ENCODE peak calls at places on chromosomes 3 and 15, in five cellular contexts. X is psoas muscle, V is body of pancreas, L is foreskin fibroblast, Q is cardiac fibroblast. J is an unnamed sample.

GRCh38 chr3:37808656-37809055 is 53.0 kb upstream of the CTDSPL start:
- DNase-seq in X (no peak), V (no peak), L (no peak), Q (no peak), J (peak)

GRCh38 chr3:63364909-63365308 is 86.8 kb downstream of the SYNPR start:
- DNase-seq in X (no peak), V (no peak), L (no peak), Q (no peak), J (no peak)

GRCh38 chr3:197482001-197482400 is 73.8 kb downstream of the BDH1 start:
- DNase-seq in X (no peak), V (no peak), L (peak), Q (no peak), J (no peak)

GRCh38 chr15:47514251-47514652 is 203.1 kb upstream of the SEMA6D start:
- DNase-seq in X (no peak), V (no peak), L (peak), Q (peak), J (no peak)

GRCh38 chr3:172869356-172869755 is 118.8 kb downstream of the ECT2 start:
- DNase-seq in X (no peak), V (peak), L (peak), Q (peak), J (no peak)

GRCh38 chr15:42087926-42088800 is 6.2 kb downstream of the PLA2G4D start:
- DNase-seq in X (no peak), V (no peak), L (no peak), Q (no peak), J (no peak)

GRCh38 chr15:86183765-86184491 is 104.3 kb downstream of the AGBL1 start:
- DNase-seq in X (peak), V (no peak), L (no peak), Q (no peak), J (no peak)

GRCh38 chr3:27712136-27713065 is 9.7 kb downstream of the EOMES start:
- DNase-seq in X (peak), V (peak), L (peak), Q (peak), J (peak)

GRCh38 chr3:49940667-49941249 is 808 bp downstream of the RBM6 start:
- DNase-seq in X (no peak), V (no peak), L (peak), Q (no peak), J (peak)

GRCh38 chr15:66647358-66647757 is 54.7 kb upstream of the SMAD6 start:
- DNase-seq in X (no peak), V (no peak), L (no peak), Q (peak), J (no peak)

GRCh38 chr3:32460031-32460749 is 42.5 kb downstream of the CMTM6 start:
- DNase-seq in X (no peak), V (no peak), L (no peak), Q (peak), J (no peak)

GRCh38 chr3:10392906-10393461 is 72.1 kb upstream of the SEC13 start:
- DNase-seq in X (no peak), V (no peak), L (no peak), Q (no peak), J (no peak)

GRCh38 chr15:74385442-74386132 is 18.1 kb upstream of the CYP11A1 start:
- DNase-seq in X (no peak), V (no peak), L (no peak), Q (no peak), J (no peak)

GRCh38 chr3:192354687-192355086 is 372.7 kb downstream of the FGF12 start:
- DNase-seq in X (no peak), V (no peak), L (no peak), Q (no peak), J (no peak)

GRCh38 chr15:40941528-40942336 is 11.5 kb upstream of the CHAC1 start:
- DNase-seq in X (peak), V (peak), L (peak), Q (peak), J (peak)

GRCh38 chr3:52244061-52244628 is 1.4 kb upstream of the PPM1M start:
- DNase-seq in X (peak), V (peak), L (peak), Q (peak), J (peak)

GRCh38 chr3:190101320-190102117 is 19.2 kb downstream of the P3H2 start:
- DNase-seq in X (no peak), V (no peak), L (peak), Q (peak), J (no peak)

GRCh38 chr15:48358681-48359152 is 27.5 kb downstream of the DUT start:
- DNase-seq in X (no peak), V (no peak), L (peak), Q (peak), J (no peak)

GRCh38 chr15:101105059-101105851 is 146.6 kb downstream of the CHSY1 start:
- DNase-seq in X (no peak), V (no peak), L (peak), Q (no peak), J (no peak)

GRCh38 chr3:153967260-153967659 is 153.9 kb upstream of the ARHGEF26 start:
- DNase-seq in X (no peak), V (no peak), L (no peak), Q (no peak), J (no peak)

GRCh38 chr3:156472150-156472549 is 82.8 kb downstream of the SSR3 start:
- DNase-seq in X (no peak), V (no peak), L (no peak), Q (no peak), J (no peak)

GRCh38 chr3:174710622-174711021 is 148.5 kb upstream of the NAALADL2 start:
- DNase-seq in X (no peak), V (no peak), L (no peak), Q (peak), J (no peak)

GRCh38 chr3:99355465-99355864 is 282.9 kb upstream of the COL8A1 start:
- DNase-seq in X (no peak), V (no peak), L (no peak), Q (no peak), J (no peak)
- H3K4me3 ChIP-seq in X (no peak), V (no peak), L (no peak), Q (no peak), J (no peak)

DNA sequence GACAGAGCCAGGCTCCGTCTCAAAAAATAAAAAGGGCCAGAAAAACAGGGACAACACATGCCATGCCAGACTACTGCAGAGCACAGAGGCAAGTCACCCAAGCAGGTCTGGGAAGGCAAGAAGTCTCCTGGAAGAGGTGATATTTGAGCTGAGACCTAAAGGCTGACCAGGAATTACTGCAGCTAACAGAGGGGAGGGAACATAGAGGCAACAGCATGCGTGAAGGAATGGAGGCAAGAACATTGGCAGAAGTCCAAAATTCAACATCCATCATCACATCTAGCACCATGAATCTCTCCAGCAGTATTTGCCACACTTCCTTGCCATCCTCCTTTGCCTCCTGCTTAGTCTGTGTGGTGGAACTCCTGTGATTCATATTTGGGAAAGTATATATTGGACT is 916 bp upstream of the TSEN2 start:
- DNase-seq in X (no peak), V (no peak), L (peak), Q (peak), J (no peak)
- H3K4me3 ChIP-seq in X (peak), V (no peak), L (no peak), Q (no peak), J (no peak)

GRCh38 chr3:152197937-152198336 is 70.8 kb upstream of the MBNL1 start:
- DNase-seq in X (no peak), V (no peak), L (no peak), Q (no peak), J (no peak)
- H3K4me3 ChIP-seq in X (peak), V (no peak), L (no peak), Q (no peak), J (peak)

DNA sequence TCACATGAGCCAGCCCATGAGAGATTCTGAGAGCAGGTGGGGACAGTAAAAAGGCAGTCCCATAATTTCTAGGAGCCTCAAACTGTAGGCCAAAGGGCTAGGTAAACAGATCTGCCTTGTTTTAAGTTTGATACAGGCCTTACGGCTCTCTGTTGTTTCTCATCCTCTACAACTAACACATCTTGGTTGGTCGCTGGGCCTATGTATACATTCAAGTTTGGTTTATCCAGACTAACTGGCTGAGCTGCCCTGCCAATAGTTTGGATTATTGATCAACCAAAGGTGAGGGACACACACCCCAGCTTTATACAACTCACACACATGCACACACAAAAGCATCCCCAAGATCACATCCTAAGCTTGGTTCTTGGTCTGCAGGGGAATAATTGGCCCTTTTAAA is 3.0 kb downstream of the SIAH2 start:
- DNase-seq in X (no peak), V (no peak), L (no peak), Q (no peak), J (no peak)
- H3K4me3 ChIP-seq in X (peak), V (no peak), L (peak), Q (peak), J (peak)

DNA sequence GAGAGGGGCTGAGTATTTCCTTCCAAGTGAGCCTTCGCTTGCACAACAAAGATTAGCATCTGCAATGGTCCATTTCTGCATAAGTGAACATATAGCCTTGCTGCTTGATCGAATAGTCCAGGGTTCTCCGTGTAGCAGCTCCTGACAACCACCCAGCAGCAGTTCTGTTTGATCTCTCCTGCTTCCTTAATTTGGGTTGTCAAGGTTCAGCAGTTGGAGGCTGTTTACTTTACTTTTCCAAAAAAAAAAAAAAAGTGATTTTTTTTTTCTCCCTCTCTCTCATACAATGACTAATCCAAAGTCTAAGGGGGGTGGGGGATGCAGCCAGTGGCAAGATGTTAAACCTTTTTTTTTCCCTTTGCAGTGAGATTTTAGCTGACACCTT is 3.6 kb downstream of the FOXP1 start:
- DNase-seq in X (no peak), V (peak), L (no peak), Q (peak), J (no peak)
- H3K4me3 ChIP-seq in X (peak), V (no peak), L (no peak), Q (no peak), J (peak)

DNA sequence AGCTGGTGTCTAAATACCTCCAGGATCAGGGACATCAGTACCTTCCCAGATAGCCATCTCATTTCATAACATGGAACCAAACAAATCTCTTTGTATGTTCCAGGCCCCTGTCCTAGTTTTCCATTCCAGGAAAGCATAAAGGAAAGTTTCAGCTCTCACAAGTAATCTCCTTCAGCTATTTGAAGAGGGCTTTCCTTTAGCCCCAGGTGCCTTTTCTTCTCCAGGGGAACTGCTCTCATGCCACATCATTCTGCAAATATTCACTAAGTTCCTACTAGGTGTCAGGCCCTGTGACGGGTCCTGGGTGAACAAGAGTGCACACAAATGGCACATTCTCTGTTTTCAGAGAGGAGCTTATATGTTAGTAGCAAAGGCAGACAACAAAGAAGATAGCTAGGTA is 136.1 kb downstream of the ADAMTS9 start:
- DNase-seq in X (no peak), V (no peak), L (no peak), Q (no peak), J (no peak)
- H3K4me3 ChIP-seq in X (no peak), V (no peak), L (no peak), Q (no peak), J (no peak)

DNA sequence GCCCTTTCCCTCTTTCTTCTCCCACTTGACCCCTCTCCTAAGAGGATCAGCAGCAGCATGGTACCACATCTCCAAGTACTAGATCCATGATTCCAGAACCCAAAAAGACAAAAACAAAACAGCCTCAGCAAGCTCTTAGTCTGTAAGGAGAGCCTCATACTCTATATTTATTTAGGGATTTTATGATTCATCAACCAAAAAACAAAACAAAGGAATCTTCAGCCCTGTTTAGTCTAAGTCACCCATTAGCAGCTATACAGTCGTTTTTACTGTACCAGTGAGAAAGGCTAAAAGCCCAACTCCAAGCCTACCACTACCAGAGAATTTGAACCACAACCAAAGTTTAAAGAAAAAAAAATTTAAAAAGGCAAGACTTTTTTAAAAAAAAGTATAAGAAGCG is 1020.3 kb upstream of the CADM2 start:
- DNase-seq in X (no peak), V (no peak), L (no peak), Q (no peak), J (no peak)
- H3K4me3 ChIP-seq in X (no peak), V (no peak), L (no peak), Q (no peak), J (no peak)

DNA sequence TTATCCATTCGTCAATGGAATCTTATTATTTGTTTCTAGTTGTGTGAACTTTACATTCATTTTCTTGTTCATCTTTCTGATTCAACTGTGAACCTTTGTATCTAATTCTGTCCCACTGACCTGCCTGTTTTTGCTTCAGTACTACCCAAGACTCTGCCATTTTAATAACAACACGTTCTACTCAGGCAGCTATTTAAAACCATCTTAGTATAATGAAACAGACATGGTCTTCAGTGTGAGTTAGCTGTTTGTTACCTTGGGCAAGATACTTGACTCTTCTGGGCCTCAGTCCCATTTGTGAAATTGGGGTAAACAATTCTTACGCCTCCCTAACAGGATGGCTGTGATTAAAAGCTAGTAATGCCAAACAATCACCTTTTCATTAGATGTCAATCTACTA is 1.6 kb downstream of the BTBD1 start:
- DNase-seq in X (no peak), V (no peak), L (no peak), Q (no peak), J (no peak)
- H3K4me3 ChIP-seq in X (peak), V (no peak), L (peak), Q (peak), J (peak)

GRCh38 chr15:73270366-73271097 is 98.2 kb downstream of the HCN4 start:
- DNase-seq in X (no peak), V (no peak), L (peak), Q (no peak), J (no peak)

GRCh38 chr15:73265536-73266153 is 103.1 kb downstream of the HCN4 start:
- DNase-seq in X (peak), V (peak), L (peak), Q (peak), J (no peak)

GRCh38 chr15:73273181-73274002 is 95.4 kb downstream of the HCN4 start:
- DNase-seq in X (peak), V (peak), L (peak), Q (peak), J (peak)

GRCh38 chr15:73264881-73265280 is 103.9 kb downstream of the HCN4 start:
- DNase-seq in X (no peak), V (no peak), L (no peak), Q (no peak), J (no peak)

GRCh38 chr15:73268457-73268856 is 100.3 kb downstream of the HCN4 start:
- DNase-seq in X (no peak), V (no peak), L (no peak), Q (no peak), J (no peak)
- H3K4me3 ChIP-seq in X (no peak), V (no peak), L (no peak), Q (no peak), J (no peak)

DNA sequence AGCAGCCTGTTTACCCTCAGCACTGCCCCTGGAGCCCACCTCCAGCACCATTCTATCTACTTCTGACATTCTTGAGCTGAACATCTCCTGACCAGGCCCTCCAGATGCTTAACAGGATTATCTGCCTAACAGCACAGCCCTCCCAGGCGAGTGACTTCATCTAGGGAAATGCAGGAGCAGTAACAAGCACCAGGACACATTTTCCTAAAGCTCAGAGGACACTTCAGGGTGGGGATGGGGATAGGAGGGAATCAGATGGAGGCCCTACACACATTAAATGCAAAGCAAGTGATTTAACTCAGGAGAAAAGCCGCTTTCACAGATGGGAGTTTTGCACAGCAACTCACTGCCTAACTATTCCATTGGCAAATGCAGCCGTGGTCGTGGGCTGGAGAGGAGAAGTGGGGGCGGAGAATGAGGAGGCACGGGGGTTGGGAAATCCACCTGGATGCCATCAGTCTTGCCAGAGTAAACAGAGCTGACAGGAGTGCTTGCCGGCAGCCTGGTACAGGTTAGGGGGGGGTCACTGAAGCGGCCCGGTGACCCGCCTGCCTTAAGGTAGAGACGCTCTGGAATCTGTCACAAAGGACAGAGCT is 21.3 kb upstream of the BNC1 start:
- DNase-seq in X (no peak), V (peak), L (no peak), Q (no peak), J (no peak)
- H3K4me3 ChIP-seq in X (no peak), V (no peak), L (no peak), Q (no peak), J (no peak)

J was measured in sigmoid colon.